ENCODE peak calls at places on chromosomes 7 and 10, in eight cellular contexts. Y is GM10248, R is fibroblast of mammary gland, A is A673, H is lower lobe of right lung, D is RWPE1, P is cardiac muscle cell, F is astrocyte of the spinal cord. I is an unnamed sample.

GRCh38 chr10:60429084-60429849 is 39.6 kb upstream of the ANK3 start:
- DNase-seq in A (no peak), D (no peak), H (no peak), Y (no peak), F (no peak), R (peak), P (no peak), I (no peak)

GRCh38 chr10:45453639-45454250 is 79.7 kb downstream of the ALOX5 start:
- DNase-seq in Y (peak), H (no peak), P (no peak), D (no peak), A (no peak), R (no peak), F (no peak), I (peak)

GRCh38 chr10:36344240-36344639 is 702.1 kb upstream of the FZD8 start:
- DNase-seq in Y (no peak), D (no peak), H (no peak), P (no peak), F (no peak), R (peak), A (no peak), I (no peak)

GRCh38 chr7:126924477-126924876 is 328.3 kb downstream of the GRM8 start:
- DNase-seq in Y (no peak), A (no peak), P (no peak), H (no peak), D (no peak), R (no peak), F (no peak), I (no peak)

GRCh38 chr7:141374425-141374824 is 176.8 kb upstream of the AGK start:
- DNase-seq in R (no peak), H (no peak), D (no peak), Y (no peak), P (no peak), A (no peak), F (no peak), I (no peak)

GRCh38 chr7:91976743-91977142 is 36.1 kb downstream of the AKAP9 start:
- DNase-seq in Y (no peak), R (no peak), D (no peak), P (no peak), A (no peak), H (no peak), F (no peak), I (no peak)

GRCh38 chr10:90193240-90193985 is 492.0 kb downstream of the KIF20B start:
- DNase-seq in D (no peak), F (peak), Y (no peak), R (peak), P (no peak), A (no peak), H (no peak), I (no peak)

GRCh38 chr7:111486472-111487142 is 75.7 kb downstream of the IMMP2L start:
- DNase-seq in F (peak), P (peak), H (no peak), R (peak), Y (peak), D (peak), A (peak), I (peak)

GRCh38 chr10:109978481-109978880 is 29.3 kb upstream of the ADD3 start:
- DNase-seq in H (no peak), F (peak), P (peak), D (peak), Y (peak), R (peak), A (peak), I (peak)

GRCh38 chr10:71302874-71303568 is 16.0 kb upstream of the SLC29A3 start:
- DNase-seq in R (peak), D (peak), A (peak), H (peak), P (peak), F (peak), Y (peak), I (peak)

GRCh38 chr7:73706122-73707044 is 13.1 kb downstream of the STX1A start:
- DNase-seq in A (no peak), D (peak), Y (no peak), F (peak), H (no peak), P (no peak), R (peak), I (peak)

GRCh38 chr10:62386401-62387320 is 12.5 kb downstream of the ZNF365 start:
- DNase-seq in A (peak), D (no peak), Y (no peak), R (peak), H (no peak), F (no peak), P (no peak), I (no peak)

GRCh38 chr7:4416436-4417092 is 265.5 kb upstream of the FOXK1 start:
- DNase-seq in R (no peak), H (no peak), F (no peak), A (peak), D (peak), P (no peak), Y (no peak), I (no peak)

GRCh38 chr7:17679427-17679826 is 260.9 kb downstream of the SNX13 start:
- DNase-seq in Y (no peak), A (no peak), D (no peak), H (no peak), F (peak), P (no peak), R (peak), I (no peak)

GRCh38 chr7:158120751-158121150 is 466.9 kb downstream of the PTPRN2 start:
- DNase-seq in P (no peak), D (no peak), R (no peak), A (no peak), F (no peak), H (no peak), Y (no peak), I (no peak)

GRCh38 chr7:21256310-21256877 is 171.5 kb upstream of the SP4 start:
- DNase-seq in H (no peak), R (peak), A (peak), Y (no peak), P (peak), D (peak), F (peak), I (peak)

GRCh38 chr7:154767194-154767593 is 235.7 kb downstream of the PAXIP1 start:
- DNase-seq in F (no peak), Y (no peak), D (peak), H (no peak), A (no peak), R (no peak), P (no peak), I (no peak)

GRCh38 chr10:71573562-71574300 is 145.8 kb downstream of the C10orf105 start:
- DNase-seq in P (no peak), A (no peak), F (no peak), H (no peak), Y (no peak), D (no peak), R (no peak), I (no peak)

GRCh38 chr7:47474937-47475879 is 106.7 kb downstream of the TNS3 start:
- DNase-seq in R (peak), D (peak), A (no peak), F (peak), Y (peak), P (peak), H (peak), I (peak)

GRCh38 chr10:2279666-2280065 is 542.3 kb upstream of the ADARB2 start:
- DNase-seq in F (no peak), Y (no peak), D (no peak), A (no peak), H (no peak), R (no peak), P (no peak), I (no peak)

GRCh38 chr10:103870503-103870902 is 15.1 kb upstream of the SH3PXD2A start:
- DNase-seq in A (peak), H (no peak), Y (no peak), R (peak), D (peak), P (no peak), F (peak), I (no peak)
- TF ChIP-seq CTCF in A (no peak), H (no peak), Y (no peak), R (peak), D (no peak), P (no peak), F (no peak), I (no peak)

GRCh38 chr7:100189061-100189460 is 11.3 kb downstream of the STAG3 start:
- DNase-seq in H (no peak), Y (no peak), F (no peak), P (no peak), R (no peak), A (no peak), D (no peak), I (no peak)
- TF ChIP-seq CTCF in H (no peak), Y (no peak), F (no peak), P (no peak), R (peak), A (peak), D (no peak), I (no peak)

DNA sequence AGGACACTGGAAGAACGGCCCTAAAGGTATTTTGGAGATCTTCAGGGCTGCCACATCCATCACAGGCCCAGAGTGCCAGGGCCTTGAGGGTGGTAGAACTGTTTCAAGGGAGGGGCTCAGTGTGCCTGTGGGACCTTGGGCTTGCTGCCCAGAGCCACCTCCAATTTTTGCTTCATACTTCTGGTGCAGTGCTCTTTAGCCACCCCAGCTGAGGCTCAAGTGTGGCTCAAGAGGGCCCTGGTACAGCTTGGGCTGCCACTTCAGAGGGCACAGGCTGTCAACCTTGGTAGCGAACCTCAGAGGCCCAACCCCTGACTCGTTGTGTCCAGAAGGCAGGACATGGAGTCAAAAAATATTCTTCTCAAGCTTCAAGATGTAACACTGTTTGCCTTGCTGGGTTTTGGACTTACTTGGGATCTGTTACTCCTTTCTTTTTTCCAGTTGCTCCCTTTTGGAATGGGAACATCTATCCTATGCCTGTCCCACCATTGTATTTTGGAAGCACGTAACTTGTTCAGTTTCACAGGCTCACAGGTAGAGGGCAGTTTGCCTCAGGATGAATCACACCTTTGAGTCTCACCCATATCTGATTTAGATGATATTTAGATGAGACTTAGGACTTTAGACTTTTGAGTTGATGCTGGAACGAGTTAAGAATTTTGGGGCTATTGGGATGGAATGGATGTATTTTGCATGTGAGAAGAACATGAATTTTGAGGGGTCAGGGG is 224.8 kb downstream of the RPS24 start:
- DNase-seq in Y (no peak), D (no peak), R (no peak), A (no peak), H (peak), F (no peak), P (no peak), I (no peak)
- TF ChIP-seq CTCF in Y (no peak), D (no peak), R (no peak), A (peak), H (peak), F (no peak), P (no peak), I (peak)

DNA sequence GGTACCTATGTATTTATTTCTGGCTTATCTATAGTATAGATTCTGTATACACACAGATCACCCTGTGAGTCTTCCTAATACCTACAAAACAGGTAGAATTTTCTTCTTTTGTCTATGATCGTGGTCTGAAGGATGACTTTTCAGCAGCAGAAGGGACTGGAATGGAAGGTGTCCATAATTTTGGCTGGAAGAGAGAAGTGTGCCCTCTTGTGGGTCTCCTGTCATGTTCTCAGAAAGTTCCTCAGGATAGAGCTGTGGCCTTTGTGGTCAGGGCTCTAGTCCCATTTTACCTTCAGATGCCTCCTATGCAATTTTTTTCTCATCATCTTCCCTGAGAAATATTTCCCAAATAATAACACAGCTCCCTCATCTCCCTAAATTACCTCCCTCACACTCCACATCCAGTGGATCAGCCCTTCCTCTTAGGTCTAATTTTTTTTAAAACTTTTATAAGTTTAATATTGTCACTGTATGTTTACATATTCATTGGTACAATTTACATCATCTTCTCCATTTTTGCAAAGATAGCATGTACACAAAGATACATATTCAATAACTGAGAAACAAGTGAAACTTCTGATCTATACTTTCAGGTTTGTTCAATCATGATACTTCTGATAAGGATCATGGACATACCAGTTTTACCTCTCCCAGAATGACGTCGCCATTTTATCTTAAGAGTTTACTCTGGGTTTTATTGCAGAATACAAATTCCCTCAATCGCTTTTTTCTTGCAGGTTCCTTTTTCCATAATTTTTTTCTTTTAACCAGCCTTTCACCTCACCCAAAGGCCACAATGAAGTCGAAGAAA is 112.7 kb downstream of the REEP3 start:
- DNase-seq in H (no peak), R (peak), Y (no peak), A (peak), D (peak), F (peak), P (peak), I (no peak)
- TF ChIP-seq CTCF in H (peak), R (peak), Y (peak), A (peak), D (peak), F (peak), P (peak), I (peak)

GRCh38 chr7:142739927-142740492 is 9.3 kb upstream of the PRSS1 start:
- DNase-seq in H (no peak), Y (no peak), F (no peak), P (no peak), A (no peak), D (no peak), R (no peak), I (no peak)
- TF ChIP-seq CTCF in H (no peak), Y (peak), F (peak), P (no peak), A (no peak), D (no peak), R (no peak), I (peak)

GRCh38 chr7:75028299-75028698 is 45.3 kb downstream of the RCC1L start:
- DNase-seq in A (no peak), Y (no peak), P (no peak), F (no peak), D (no peak), H (no peak), R (no peak), I (no peak)

GRCh38 chr7:75039166-75039565 is 34.4 kb downstream of the RCC1L start:
- DNase-seq in D (peak), R (no peak), Y (no peak), A (no peak), F (peak), H (no peak), P (no peak), I (no peak)

GRCh38 chr7:75033064-75033463 is 40.5 kb downstream of the RCC1L start:
- DNase-seq in F (no peak), R (no peak), D (no peak), H (no peak), Y (no peak), P (peak), A (no peak), I (no peak)

GRCh38 chr7:75038508-75038907 is 35.1 kb downstream of the RCC1L start:
- DNase-seq in R (no peak), Y (no peak), D (no peak), P (no peak), A (no peak), F (no peak), H (no peak), I (no peak)

GRCh38 chr7:75033826-75034225 is 39.8 kb downstream of the RCC1L start:
- DNase-seq in H (no peak), D (no peak), A (no peak), Y (no peak), R (no peak), F (no peak), P (no peak), I (no peak)
- TF ChIP-seq CTCF in H (no peak), D (no peak), A (no peak), Y (no peak), R (no peak), F (no peak), P (no peak), I (no peak)

DNA sequence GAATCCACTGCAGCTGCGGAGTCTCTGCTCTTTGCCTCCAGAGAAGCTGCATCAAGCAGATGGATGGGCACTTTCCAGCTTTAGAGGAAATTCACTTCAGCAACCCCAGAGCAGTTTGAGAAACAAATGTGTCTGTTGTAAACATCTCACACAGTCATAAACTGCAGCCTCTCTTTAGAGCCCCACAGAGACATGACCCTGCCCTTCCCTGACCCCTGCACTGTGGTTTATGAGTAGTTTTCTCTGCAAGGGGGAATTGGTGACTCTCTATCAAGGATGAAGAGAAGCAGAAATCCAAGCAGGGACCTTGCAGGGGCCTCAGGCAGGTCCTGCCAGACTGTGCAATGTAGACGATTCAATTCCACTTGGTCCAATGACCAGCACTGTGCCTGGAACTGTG is 160.2 kb downstream of the SH2D4B start:
- DNase-seq in F (no peak), P (no peak), D (no peak), Y (no peak), A (no peak), H (no peak), R (no peak), I (no peak)
- TF ChIP-seq CTCF in F (no peak), P (no peak), D (no peak), Y (no peak), A (no peak), H (no peak), R (no peak), I (no peak)